ENCODE peak calls at places on chromosomes 2 and 18, in five cellular contexts. U, K, X, O and Q are unnamed samples.

GRCh38 chr2:183089192-183089851 is 10.8 kb downstream of the DUSP19 start:
- DNase-seq in K (peak; percentile 32), O (no peak), U (no peak), X (no peak), Q (no peak)

GRCh38 chr2:203685081-203685621 is 21.3 kb upstream of the CD28 start:
- DNase-seq in X (no peak), O (no peak), K (no peak), U (no peak), Q (no peak)

GRCh38 chr18:51603551-51603950 is 406.1 kb upstream of the MEX3C start:
- DNase-seq in K (no peak), X (no peak), U (no peak), O (no peak), Q (no peak)

GRCh38 chr2:23566236-23567142 is 181.5 kb downstream of the KLHL29 start:
- DNase-seq in X (no peak), O (no peak), U (no peak), K (peak; percentile 9), Q (peak; percentile 26)

GRCh38 chr2:162938387-162938786 is 99.8 kb upstream of the KCNH7 start:
- DNase-seq in O (no peak), K (no peak), U (no peak), X (no peak), Q (no peak)

GRCh38 chr18:9992300-9992987 is 78.6 kb downstream of the VAPA start:
- DNase-seq in X (no peak), K (no peak), O (no peak), U (no peak), Q (no peak)

GRCh38 chr2:151051584-151052220 is 210.0 kb downstream of the RBM43 start:
- DNase-seq in K (peak; percentile 21), X (peak; percentile 29), O (no peak), U (no peak), Q (no peak)

GRCh38 chr2:191835539-191836350 is 11.1 kb downstream of the CAVIN2 start:
- DNase-seq in U (no peak), O (no peak), X (no peak), K (no peak), Q (no peak)

GRCh38 chr2:74399785-74400184 is 19.7 kb upstream of the DCTN1 start:
- DNase-seq in U (no peak), K (peak; percentile 20), X (peak; percentile 36), O (no peak), Q (no peak)

GRCh38 chr2:222561817-222562424 is 94.0 kb downstream of the FARSB start:
- DNase-seq in X (peak; percentile 25), K (peak; percentile 76), U (no peak), O (no peak), Q (peak; percentile 68)

GRCh38 chr2:11239718-11240462 is 84.6 kb downstream of the SLC66A3 start:
- DNase-seq in X (no peak), O (no peak), K (peak; percentile 11), U (no peak), Q (no peak)

GRCh38 chr2:145736901-145737300 is 1217.0 kb upstream of the ZEB2 start:
- DNase-seq in U (no peak), X (no peak), O (no peak), K (no peak), Q (no peak)

GRCh38 chr2:54836477-54836876 is 113.0 kb downstream of the EML6 start:
- DNase-seq in O (no peak), U (no peak), X (no peak), K (no peak), Q (no peak)

GRCh38 chr2:169877406-169877805 is 50.2 kb downstream of the UBR3 start:
- DNase-seq in U (no peak), O (no peak), K (peak; percentile 13), X (no peak), Q (no peak)

GRCh38 chr2:235414422-235414821 is 79.4 kb upstream of the AGAP1 start:
- DNase-seq in O (no peak), X (no peak), U (no peak), K (peak; percentile 21), Q (no peak)

GRCh38 chr2:100761365-100761764 is 58.6 kb upstream of the NPAS2 start:
- DNase-seq in U (no peak), K (no peak), O (no peak), X (no peak), Q (no peak)

GRCh38 chr2:88265352-88265960 is 95.3 kb downstream of the THNSL2 start:
- DNase-seq in K (peak; percentile 21), X (no peak), U (no peak), O (no peak), Q (no peak)

GRCh38 chr2:238872628-238873400 is 24.9 kb downstream of the TWIST2 start:
- DNase-seq in K (no peak), X (no peak), O (no peak), U (peak; percentile 40), Q (no peak)

GRCh38 chr2:105801961-105802360 is 57.2 kb downstream of the NCK2 start:
- DNase-seq in K (no peak), O (no peak), X (no peak), U (no peak), Q (no peak)

GRCh38 chr2:51068237-51068636 is 36.3 kb upstream of the NRXN1 start:
- DNase-seq in K (no peak), U (no peak), O (no peak), X (no peak), Q (no peak)

GRCh38 chr2:23037596-23037995 is 347.4 kb upstream of the KLHL29 start:
- DNase-seq in U (no peak), X (no peak), K (no peak), O (no peak), Q (peak; percentile 10)

GRCh38 chr2:26606847-26607190 is 34.3 kb downstream of the CIB4 start:
- DNase-seq in U (peak; percentile 58), O (no peak), K (peak; percentile 59), X (no peak), Q (peak; percentile 90)

GRCh38 chr2:215454519-215454918 is 18.7 kb upstream of the FN1 start:
- DNase-seq in K (peak; percentile 50), U (no peak), O (no peak), X (no peak), Q (no peak)

GRCh38 chr2:203707530-203707929 is 1.1 kb downstream of the CD28 start:
- DNase-seq in K (no peak), O (no peak), X (no peak), U (no peak), Q (no peak)

GRCh38 chr2:205705511-205706397 is 23.5 kb downstream of the NRP2 start:
- DNase-seq in O (no peak), K (no peak), U (no peak), X (no peak), Q (no peak)

GRCh38 chr2:53600835-53601234 is 166.8 kb upstream of the CHAC2 start:
- DNase-seq in K (no peak), U (no peak), O (no peak), X (no peak), Q (no peak)

GRCh38 chr2:30382995-30383394 is 64.1 kb upstream of the LCLAT1 start:
- DNase-seq in O (no peak), K (no peak), U (no peak), X (no peak), Q (no peak)

GRCh38 chr2:227370791-227371312 is 8.3 kb downstream of the TM4SF20 start:
- DNase-seq in O (no peak), U (no peak), K (no peak), X (no peak), Q (no peak)

GRCh38 chr2:47003641-47004427 is 88.2 kb upstream of the MCFD2 start:
- DNase-seq in K (no peak), U (no peak), X (no peak), O (no peak), Q (peak; percentile 75)

GRCh38 chr2:98530114-98530513 is 78.2 kb downstream of the COA5 start:
- DNase-seq in O (no peak), U (no peak), X (no peak), K (no peak), Q (no peak)